ENCODE peak calls at places on chromosomes 16 and 17, in seven cellular contexts. One of them, this sample, is unnamed.

GRCh38 chr16:89484923-89485679 is 5.3 kb downstream of the ANKRD11 start:
- DNase-seq in PC-3: no peak
- DNase-seq in fibroblast of lung: no peak
- DNase-seq in neural progenitor cell: no peak
- DNase-seq in K562: no peak
- DNase-seq in MM.1S: peak
- DNase-seq in IMR-90: no peak
- DNase-seq in this sample: no peak

GRCh38 chr17:48952904-48953303 is 8.3 kb upstream of the SNF8 start:
- DNase-seq in MM.1S: peak
- DNase-seq in K562: no peak
- DNase-seq in fibroblast of lung: no peak
- DNase-seq in IMR-90: no peak
- DNase-seq in PC-3: no peak
- DNase-seq in neural progenitor cell: no peak
- DNase-seq in this sample: no peak

GRCh38 chr17:45784583-45785372 is 658 bp downstream of the CRHR1 start:
- DNase-seq in IMR-90: no peak
- DNase-seq in fibroblast of lung: peak
- DNase-seq in K562: peak
- DNase-seq in PC-3: peak
- DNase-seq in MM.1S: no peak
- DNase-seq in neural progenitor cell: peak
- DNase-seq in this sample: peak

GRCh38 chr17:978110-979093 is 1.2 kb downstream of the NXN start:
- DNase-seq in MM.1S: no peak
- DNase-seq in neural progenitor cell: peak
- DNase-seq in IMR-90: peak
- DNase-seq in K562: peak
- DNase-seq in fibroblast of lung: peak
- DNase-seq in PC-3: peak
- DNase-seq in this sample: peak

GRCh38 chr16:31504159-31504558 is 4.0 kb downstream of the RUSF1 start:
- DNase-seq in fibroblast of lung: no peak
- DNase-seq in MM.1S: no peak
- DNase-seq in PC-3: no peak
- DNase-seq in neural progenitor cell: no peak
- DNase-seq in K562: no peak
- DNase-seq in IMR-90: no peak
- DNase-seq in this sample: no peak

GRCh38 chr17:81127526-81128177 is 37.7 kb upstream of the PVALEF start:
- DNase-seq in K562: no peak
- DNase-seq in fibroblast of lung: no peak
- DNase-seq in MM.1S: no peak
- DNase-seq in neural progenitor cell: no peak
- DNase-seq in PC-3: no peak
- DNase-seq in IMR-90: no peak
- DNase-seq in this sample: no peak

GRCh38 chr17:36532435-36532975 is 2.2 kb downstream of the MYO19 start:
- DNase-seq in K562: no peak
- DNase-seq in IMR-90: no peak
- DNase-seq in MM.1S: no peak
- DNase-seq in fibroblast of lung: no peak
- DNase-seq in PC-3: no peak
- DNase-seq in neural progenitor cell: no peak
- DNase-seq in this sample: no peak

GRCh38 chr16:11014159-11014558 is 69.8 kb downstream of the CLEC16A start:
- DNase-seq in K562: no peak
- DNase-seq in fibroblast of lung: no peak
- DNase-seq in neural progenitor cell: no peak
- DNase-seq in PC-3: no peak
- DNase-seq in IMR-90: peak
- DNase-seq in MM.1S: no peak
- DNase-seq in this sample: no peak

GRCh38 chr17:30230596-30231125 is 4.8 kb downstream of the SLC6A4 start:
- DNase-seq in MM.1S: no peak
- DNase-seq in IMR-90: peak
- DNase-seq in fibroblast of lung: no peak
- DNase-seq in K562: no peak
- DNase-seq in neural progenitor cell: no peak
- DNase-seq in PC-3: peak
- DNase-seq in this sample: no peak

GRCh38 chr16:84423416-84423837 is 55.1 kb downstream of the ATP2C2 start:
- DNase-seq in fibroblast of lung: peak
- DNase-seq in MM.1S: peak
- DNase-seq in IMR-90: peak
- DNase-seq in PC-3: peak
- DNase-seq in K562: peak
- DNase-seq in neural progenitor cell: no peak
- DNase-seq in this sample: no peak

GRCh38 chr16:49961087-49961486 is 63.9 kb upstream of the CNEP1R1 start:
- DNase-seq in fibroblast of lung: peak
- DNase-seq in MM.1S: no peak
- DNase-seq in PC-3: peak
- DNase-seq in IMR-90: peak
- DNase-seq in neural progenitor cell: no peak
- DNase-seq in K562: no peak
- DNase-seq in this sample: no peak

DNA sequence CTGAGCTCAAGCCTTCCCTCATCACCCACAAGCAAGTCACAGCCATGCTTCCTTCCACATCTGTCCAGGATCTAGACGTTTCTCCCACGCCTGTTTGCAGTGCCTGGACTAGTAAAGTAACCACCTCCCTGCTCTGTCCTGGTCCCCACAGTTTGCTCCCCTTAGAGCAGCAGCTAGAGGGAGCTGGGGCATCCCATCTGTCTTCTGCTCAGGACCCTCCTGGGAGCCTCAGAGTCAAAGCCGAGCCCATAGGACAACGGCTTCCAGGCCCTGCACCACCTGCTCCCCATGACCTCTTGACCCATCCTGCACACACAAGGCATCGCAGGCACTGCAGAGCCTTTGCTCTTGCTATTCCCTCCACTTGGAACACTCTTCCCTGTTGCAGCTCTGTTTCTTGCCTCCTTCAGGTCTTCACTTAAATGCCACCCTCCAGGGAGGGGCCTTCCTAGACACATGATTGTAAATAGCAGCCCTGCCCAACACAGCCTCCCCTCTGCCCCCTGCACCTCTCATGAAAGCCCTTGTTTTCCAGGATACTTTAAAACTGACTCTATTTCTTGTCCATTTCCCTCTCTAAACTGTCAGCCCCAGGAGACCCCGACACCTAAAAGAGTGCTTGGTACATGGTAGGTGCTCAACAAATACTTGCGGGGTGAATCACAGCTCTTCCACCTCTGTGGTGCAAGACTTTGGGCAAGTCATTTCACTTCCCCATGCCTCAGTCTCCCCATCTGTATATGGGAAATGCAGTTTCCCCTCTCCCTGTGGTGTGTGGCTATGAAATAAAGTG is 3.1 kb downstream of the NATD1 start:
- DNase-seq in MM.1S: no peak
- DNase-seq in K562: no peak
- DNase-seq in fibroblast of lung: no peak
- DNase-seq in IMR-90: no peak
- DNase-seq in neural progenitor cell: no peak
- DNase-seq in PC-3: no peak
- DNase-seq in this sample: no peak
- H3K4me3 ChIP-seq in MM.1S: no peak
- H3K4me3 ChIP-seq in K562: no peak
- H3K4me3 ChIP-seq in fibroblast of lung: no peak
- H3K4me3 ChIP-seq in IMR-90: no peak
- H3K4me3 ChIP-seq in neural progenitor cell: no peak
- H3K4me3 ChIP-seq in PC-3: no peak
- H3K4me3 ChIP-seq in this sample: no peak

DNA sequence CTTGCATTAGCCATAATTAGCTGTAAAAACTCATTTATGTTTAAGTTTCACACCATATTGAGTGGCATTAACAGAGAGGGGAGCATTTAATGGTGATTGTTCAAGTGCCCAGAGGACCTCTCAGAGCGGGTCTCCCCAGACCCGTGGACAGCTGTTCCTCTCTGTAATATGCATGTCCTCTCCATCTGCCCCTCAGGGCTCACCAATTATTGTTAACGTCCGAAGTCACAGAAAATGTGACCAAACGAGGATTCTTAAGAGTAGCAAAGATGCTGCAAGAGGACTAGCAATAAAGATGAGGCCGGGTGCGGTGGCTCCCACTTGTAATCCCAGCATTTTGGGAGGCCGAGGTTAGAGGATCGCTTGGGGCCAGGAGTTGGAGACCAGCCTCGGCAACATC is 130.2 kb downstream of the CPPED1 start:
- DNase-seq in fibroblast of lung: no peak
- DNase-seq in MM.1S: no peak
- DNase-seq in IMR-90: no peak
- DNase-seq in K562: no peak
- DNase-seq in PC-3: no peak
- DNase-seq in neural progenitor cell: no peak
- DNase-seq in this sample: no peak
- H2AFZ ChIP-seq in fibroblast of lung: no peak
- H2AFZ ChIP-seq in MM.1S: no peak
- H2AFZ ChIP-seq in IMR-90: no peak
- H2AFZ ChIP-seq in K562: no peak
- H2AFZ ChIP-seq in PC-3: no peak
- H2AFZ ChIP-seq in neural progenitor cell: no peak
- H2AFZ ChIP-seq in this sample: no peak

GRCh38 chr17:76072149-76072858 is at the start of gene SRP68:
- DNase-seq in IMR-90: peak
- DNase-seq in MM.1S: peak
- DNase-seq in neural progenitor cell: peak
- DNase-seq in K562: peak
- DNase-seq in fibroblast of lung: peak
- DNase-seq in PC-3: peak
- DNase-seq in this sample: peak

GRCh38 chr17:76075364-76076099 is 951 bp downstream of the GALR2 start:
- DNase-seq in fibroblast of lung: no peak
- DNase-seq in neural progenitor cell: peak
- DNase-seq in MM.1S: no peak
- DNase-seq in PC-3: no peak
- DNase-seq in IMR-90: no peak
- DNase-seq in K562: no peak
- DNase-seq in this sample: no peak

GRCh38 chr17:76076100-76076764 is 1.7 kb downstream of the GALR2 start:
- DNase-seq in fibroblast of lung: no peak
- DNase-seq in K562: peak
- DNase-seq in neural progenitor cell: peak
- DNase-seq in IMR-90: no peak
- DNase-seq in MM.1S: no peak
- DNase-seq in PC-3: no peak
- DNase-seq in this sample: no peak

GRCh38 chr17:76076765-76077581 is 2.0 kb upstream of the ZACN start:
- DNase-seq in fibroblast of lung: no peak
- DNase-seq in K562: no peak
- DNase-seq in MM.1S: no peak
- DNase-seq in PC-3: no peak
- DNase-seq in neural progenitor cell: peak
- DNase-seq in IMR-90: peak
- DNase-seq in this sample: no peak

DNA sequence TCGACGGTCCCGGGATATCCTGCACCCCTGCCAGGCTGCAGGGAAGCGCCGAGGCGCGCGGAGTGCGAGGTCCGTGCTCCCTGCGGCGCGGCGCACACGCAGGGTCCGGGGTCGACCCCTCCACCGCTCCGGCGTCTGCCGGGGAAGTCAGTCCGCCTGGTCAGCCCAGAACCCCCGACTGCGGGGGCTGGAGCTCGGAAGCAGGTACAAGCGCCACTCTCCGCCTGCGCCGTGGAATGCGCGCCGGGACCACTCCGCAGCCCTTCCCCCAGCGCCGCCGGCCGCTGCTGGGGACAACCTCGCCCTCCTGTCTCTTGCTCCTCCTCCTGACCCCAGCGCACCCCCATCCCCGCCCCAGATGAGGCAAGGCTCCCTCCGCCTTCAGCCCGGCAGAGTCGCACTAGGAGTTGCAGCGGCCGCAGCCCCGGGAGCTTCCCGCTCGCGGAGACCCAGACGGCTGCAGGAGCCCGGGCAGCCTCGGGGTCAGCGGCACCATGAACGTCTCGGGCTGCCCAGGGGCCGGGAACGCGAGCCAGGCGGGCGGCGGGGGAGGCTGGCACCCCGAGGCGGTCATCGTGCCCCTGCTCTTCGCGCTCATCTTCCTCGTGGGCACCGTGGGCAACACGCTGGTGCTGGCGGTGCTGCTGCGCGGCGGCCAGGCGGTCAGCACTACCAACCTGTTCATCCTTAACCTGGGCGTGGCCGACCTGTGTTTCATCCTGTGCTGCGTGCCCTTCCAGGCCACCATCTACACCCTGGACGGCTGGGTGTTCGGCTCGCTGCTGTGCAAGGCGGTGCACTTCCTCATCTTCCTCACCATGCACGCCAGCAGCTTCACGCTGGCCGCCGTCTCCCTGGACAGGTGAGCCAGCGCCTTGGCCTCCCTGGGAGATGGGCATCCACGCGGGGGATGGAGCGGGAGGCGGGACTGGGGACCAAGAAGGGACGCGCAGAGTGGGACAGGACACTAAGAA is at the start of gene GALR2:
- DNase-seq in fibroblast of lung: no peak
- DNase-seq in MM.1S: no peak
- DNase-seq in PC-3: no peak
- DNase-seq in IMR-90: no peak
- DNase-seq in K562: no peak
- DNase-seq in neural progenitor cell: peak
- DNase-seq in this sample: no peak
- H3K4me3 ChIP-seq in fibroblast of lung: no peak
- H3K4me3 ChIP-seq in MM.1S: no peak
- H3K4me3 ChIP-seq in PC-3: peak
- H3K4me3 ChIP-seq in IMR-90: no peak
- H3K4me3 ChIP-seq in K562: no peak
- H3K4me3 ChIP-seq in neural progenitor cell: peak
- H3K4me3 ChIP-seq in this sample: peak

GRCh38 chr17:33603794-33604193 is 310.7 kb upstream of the ASIC2 start:
- DNase-seq in PC-3: no peak
- DNase-seq in IMR-90: no peak
- DNase-seq in neural progenitor cell: no peak
- DNase-seq in MM.1S: no peak
- DNase-seq in K562: peak
- DNase-seq in fibroblast of lung: no peak
- DNase-seq in this sample: no peak

GRCh38 chr17:33598795-33599194 is 305.7 kb upstream of the ASIC2 start:
- DNase-seq in MM.1S: no peak
- DNase-seq in fibroblast of lung: no peak
- DNase-seq in K562: no peak
- DNase-seq in neural progenitor cell: no peak
- DNase-seq in IMR-90: no peak
- DNase-seq in PC-3: no peak
- DNase-seq in this sample: no peak

GRCh38 chr17:33602981-33603380 is 309.9 kb upstream of the ASIC2 start:
- DNase-seq in fibroblast of lung: no peak
- DNase-seq in neural progenitor cell: peak
- DNase-seq in MM.1S: no peak
- DNase-seq in PC-3: no peak
- DNase-seq in IMR-90: no peak
- DNase-seq in K562: no peak
- DNase-seq in this sample: peak
- H2AFZ ChIP-seq in fibroblast of lung: no peak
- H2AFZ ChIP-seq in neural progenitor cell: no peak
- H2AFZ ChIP-seq in MM.1S: no peak
- H2AFZ ChIP-seq in PC-3: no peak
- H2AFZ ChIP-seq in IMR-90: no peak
- H2AFZ ChIP-seq in K562: no peak
- H2AFZ ChIP-seq in this sample: no peak